ENCODE peak calls at places on chromosomes 13 and 19, in four cellular contexts. One of them, this sample, is unnamed.

GRCh38 chr13:25276748-25277147 is 10.5 kb downstream of the MTMR6 start:
- DNase-seq in heart left ventricle: no peak
- DNase-seq in sigmoid colon: no peak
- DNase-seq in GM12891: no peak
- DNase-seq in this sample: no peak

GRCh38 chr19:55600336-55601028 is 394 bp downstream of the ZNF524 start:
- DNase-seq in sigmoid colon: peak
- DNase-seq in heart left ventricle: peak
- DNase-seq in GM12891: peak
- DNase-seq in this sample: peak

GRCh38 chr19:38898788-38899446 is 501 bp downstream of the SIRT2 start:
- DNase-seq in heart left ventricle: no peak
- DNase-seq in sigmoid colon: no peak
- DNase-seq in GM12891: no peak
- DNase-seq in this sample: no peak

GRCh38 chr19:1769645-1769985 is 16.3 kb downstream of the ONECUT3 start:
- DNase-seq in heart left ventricle: no peak
- DNase-seq in sigmoid colon: no peak
- DNase-seq in GM12891: no peak
- DNase-seq in this sample: no peak

GRCh38 chr19:55133639-55134444 is 15.2 kb downstream of the TNNT1 start:
- DNase-seq in sigmoid colon: no peak
- DNase-seq in heart left ventricle: no peak
- DNase-seq in GM12891: no peak
- DNase-seq in this sample: no peak

GRCh38 chr19:3544742-3545668 is 6.0 kb downstream of the TEKTIP1 start:
- DNase-seq in sigmoid colon: peak
- DNase-seq in heart left ventricle: peak
- DNase-seq in GM12891: peak
- DNase-seq in this sample: peak

GRCh38 chr13:101915333-101915732 is 462.9 kb downstream of the ITGBL1 start:
- DNase-seq in GM12891: no peak
- DNase-seq in sigmoid colon: no peak
- DNase-seq in heart left ventricle: no peak
- DNase-seq in this sample: no peak

GRCh38 chr19:42424712-42425131 is 2.5 kb downstream of the LIPE start:
- DNase-seq in heart left ventricle: no peak
- DNase-seq in GM12891: no peak
- DNase-seq in sigmoid colon: peak
- DNase-seq in this sample: no peak

GRCh38 chr13:21849323-21849722 is 178.4 kb downstream of the FGF9 start:
- DNase-seq in sigmoid colon: no peak
- DNase-seq in GM12891: peak
- DNase-seq in heart left ventricle: no peak
- DNase-seq in this sample: peak

GRCh38 chr19:12783849-12784393 is 7.4 kb upstream of the JUNB start:
- DNase-seq in heart left ventricle: peak
- DNase-seq in GM12891: no peak
- DNase-seq in sigmoid colon: no peak
- DNase-seq in this sample: peak

GRCh38 chr19:2537544-2537943 is 61.6 kb downstream of the GADD45B start:
- DNase-seq in heart left ventricle: no peak
- DNase-seq in GM12891: no peak
- DNase-seq in sigmoid colon: no peak
- DNase-seq in this sample: no peak

GRCh38 chr13:38167164-38167822 is 182.4 kb upstream of the UFM1 start:
- DNase-seq in sigmoid colon: no peak
- DNase-seq in heart left ventricle: no peak
- DNase-seq in GM12891: no peak
- DNase-seq in this sample: no peak

GRCh38 chr13:76016799-76017198 is 380.7 kb downstream of the LMO7 start:
- DNase-seq in sigmoid colon: no peak
- DNase-seq in GM12891: peak
- DNase-seq in heart left ventricle: no peak
- DNase-seq in this sample: peak

GRCh38 chr13:111530137-111530536 is 209.7 kb downstream of the TEX29 start:
- DNase-seq in heart left ventricle: no peak
- DNase-seq in sigmoid colon: no peak
- DNase-seq in GM12891: no peak
- DNase-seq in this sample: no peak

GRCh38 chr19:34732548-34733255 is 1.3 kb upstream of the ZNF181 start:
- DNase-seq in heart left ventricle: no peak
- DNase-seq in sigmoid colon: no peak
- DNase-seq in GM12891: no peak
- DNase-seq in this sample: no peak

GRCh38 chr13:50800091-50800739 is 43.3 kb downstream of the DLEU7 start:
- DNase-seq in sigmoid colon: no peak
- DNase-seq in heart left ventricle: no peak
- DNase-seq in GM12891: no peak
- DNase-seq in this sample: no peak

GRCh38 chr19:7871280-7871529 is 3.0 kb downstream of the PRR36 start:
- DNase-seq in sigmoid colon: no peak
- DNase-seq in heart left ventricle: no peak
- DNase-seq in GM12891: no peak
- DNase-seq in this sample: no peak

GRCh38 chr13:111204438-111205177 is 89.5 kb downstream of the ARHGEF7 start:
- DNase-seq in sigmoid colon: peak
- DNase-seq in heart left ventricle: peak
- DNase-seq in GM12891: no peak
- DNase-seq in this sample: peak

GRCh38 chr13:90445179-90445578 is 902.3 kb upstream of the MIR17HG start:
- DNase-seq in sigmoid colon: no peak
- DNase-seq in heart left ventricle: no peak
- DNase-seq in GM12891: no peak
- DNase-seq in this sample: no peak

GRCh38 chr13:106566682-106567420 is 1.1 kb downstream of the ARGLU1 start:
- DNase-seq in GM12891: peak
- DNase-seq in sigmoid colon: peak
- DNase-seq in heart left ventricle: peak
- DNase-seq in this sample: peak

GRCh38 chr13:105139048-105139379 is 1396.4 kb downstream of the EFNB2 start:
- DNase-seq in GM12891: peak
- DNase-seq in heart left ventricle: no peak
- DNase-seq in sigmoid colon: no peak
- DNase-seq in this sample: peak

GRCh38 chr13:51995677-51996551 is 15.3 kb downstream of the ATP7B start:
- DNase-seq in sigmoid colon: no peak
- DNase-seq in GM12891: no peak
- DNase-seq in heart left ventricle: peak
- DNase-seq in this sample: peak

GRCh38 chr19:32289566-32290210 is 55.7 kb upstream of the ZNF507 start:
- DNase-seq in GM12891: no peak
- DNase-seq in heart left ventricle: no peak
- DNase-seq in sigmoid colon: no peak
- DNase-seq in this sample: no peak

GRCh38 chr19:58330458-58330857 is 3.7 kb downstream of the ZSCAN22 start:
- DNase-seq in GM12891: no peak
- DNase-seq in heart left ventricle: no peak
- DNase-seq in sigmoid colon: no peak
- DNase-seq in this sample: no peak

GRCh38 chr13:110687736-110688135 is 18.2 kb downstream of the CARS2 start:
- DNase-seq in sigmoid colon: no peak
- DNase-seq in GM12891: no peak
- DNase-seq in heart left ventricle: no peak
- DNase-seq in this sample: no peak

GRCh38 chr13:113584870-113585671 is 518 bp downstream of the TFDP1 start:
- DNase-seq in GM12891: peak
- DNase-seq in heart left ventricle: peak
- DNase-seq in sigmoid colon: peak
- DNase-seq in this sample: peak

GRCh38 chr19:1074512-1075283 is 7.7 kb downstream of the ARHGAP45 start:
- DNase-seq in GM12891: peak
- DNase-seq in sigmoid colon: peak
- DNase-seq in heart left ventricle: peak
- DNase-seq in this sample: peak

GRCh38 chr13:33052446-33052845 is 36.2 kb downstream of the KL start:
- DNase-seq in heart left ventricle: no peak
- DNase-seq in sigmoid colon: no peak
- DNase-seq in GM12891: no peak
- DNase-seq in this sample: no peak

DNA sequence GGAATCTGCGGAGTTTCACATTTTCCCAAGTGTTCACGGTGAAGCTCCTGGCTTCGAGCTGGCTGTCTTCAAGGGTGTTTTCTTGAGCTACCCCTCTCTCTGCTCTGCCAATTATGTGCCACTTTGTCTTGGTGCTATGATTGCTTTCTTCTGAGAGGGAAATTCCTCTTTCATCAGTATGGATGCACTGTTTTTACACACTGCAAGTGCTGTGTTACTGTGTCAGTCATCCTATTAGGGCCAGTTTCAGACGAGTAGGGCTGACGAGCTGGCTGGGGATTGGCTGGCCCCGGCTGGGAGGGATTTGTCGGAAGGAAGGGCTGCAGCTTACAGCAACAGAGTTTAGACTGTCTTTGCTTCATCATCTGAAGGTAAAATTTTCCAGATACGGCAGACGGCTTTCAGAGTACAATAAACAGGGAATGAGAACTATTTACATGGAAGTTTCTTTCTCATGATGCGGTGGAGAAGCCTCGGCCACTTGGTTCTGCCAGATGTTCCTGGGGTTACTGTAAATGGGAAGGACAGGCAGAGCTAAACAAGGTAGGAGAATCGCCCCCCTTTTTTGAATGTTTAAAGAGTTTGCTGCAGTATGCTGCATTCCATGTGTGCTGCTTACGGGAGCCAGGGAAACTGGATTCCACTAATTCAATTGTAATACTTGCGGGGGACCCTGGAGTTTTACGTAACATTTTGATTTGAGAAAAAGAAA is at the start of gene MBNL2:
- DNase-seq in sigmoid colon: peak
- DNase-seq in heart left ventricle: peak
- DNase-seq in GM12891: peak
- DNase-seq in this sample: peak
- TF ChIP-seq POLR2A in sigmoid colon: peak
- TF ChIP-seq POLR2A in heart left ventricle: no peak
- TF ChIP-seq POLR2A in GM12891: peak
- TF ChIP-seq POLR2A in this sample: peak

GRCh38 chr19:14418743-14419037 is 451 bp downstream of the DDX39A start:
- DNase-seq in sigmoid colon: no peak
- DNase-seq in heart left ventricle: no peak
- DNase-seq in GM12891: no peak
- DNase-seq in this sample: no peak
- TF ChIP-seq POLR2A in sigmoid colon: no peak
- TF ChIP-seq POLR2A in heart left ventricle: no peak
- TF ChIP-seq POLR2A in GM12891: no peak
- TF ChIP-seq POLR2A in this sample: no peak

DNA sequence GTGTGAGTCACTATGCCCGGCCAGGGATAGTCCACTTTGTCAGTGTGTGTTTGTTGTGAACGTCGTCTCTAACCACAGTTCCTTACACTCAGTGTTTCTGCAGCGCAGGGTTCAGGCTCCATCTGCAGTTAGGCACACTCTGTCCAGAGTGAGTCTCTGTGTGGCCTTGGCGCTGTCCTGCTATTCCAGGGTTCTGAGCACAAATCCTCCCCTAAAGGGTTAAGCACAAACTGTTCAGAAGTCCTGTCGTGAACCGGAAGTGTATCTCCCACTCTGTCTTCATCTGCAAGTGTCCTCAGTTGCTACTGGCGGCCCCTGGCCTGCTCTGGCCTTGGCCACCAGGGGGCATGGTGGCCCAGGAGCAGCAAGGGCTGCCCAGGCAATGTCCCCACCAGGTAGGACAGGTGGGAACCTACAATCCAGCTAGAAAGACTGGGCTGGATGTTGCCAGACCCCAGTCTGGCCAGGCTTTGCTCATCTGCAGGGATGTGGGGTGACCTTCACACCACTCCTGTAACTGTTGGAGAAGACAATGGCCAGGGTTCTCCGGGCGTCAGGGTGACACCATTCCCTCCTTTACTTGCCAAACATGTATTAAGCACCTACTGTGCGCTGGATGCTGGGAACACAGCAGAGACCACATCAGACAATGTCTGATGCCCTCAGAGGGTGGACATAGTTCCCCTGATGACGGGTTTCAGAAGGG is 38.6 kb upstream of the GATAD2A start:
- DNase-seq in heart left ventricle: peak
- DNase-seq in GM12891: no peak
- DNase-seq in sigmoid colon: no peak
- DNase-seq in this sample: peak
- TF ChIP-seq POLR2A in heart left ventricle: no peak
- TF ChIP-seq POLR2A in GM12891: no peak
- TF ChIP-seq POLR2A in sigmoid colon: no peak
- TF ChIP-seq POLR2A in this sample: no peak

GRCh38 chr13:45335397-45336024 is 5.5 kb downstream of the TPT1 start:
- DNase-seq in sigmoid colon: no peak
- DNase-seq in GM12891: no peak
- DNase-seq in heart left ventricle: no peak
- DNase-seq in this sample: peak

GRCh38 chr13:45336025-45336800 is 4.8 kb downstream of the TPT1 start:
- DNase-seq in GM12891: no peak
- DNase-seq in heart left ventricle: no peak
- DNase-seq in sigmoid colon: no peak
- DNase-seq in this sample: no peak

GRCh38 chr13:45337803-45338202 is 3.2 kb downstream of the TPT1 start:
- DNase-seq in sigmoid colon: no peak
- DNase-seq in heart left ventricle: no peak
- DNase-seq in GM12891: no peak
- DNase-seq in this sample: no peak

GRCh38 chr13:45339399-45339798 is 1.6 kb downstream of the TPT1 start:
- DNase-seq in sigmoid colon: no peak
- DNase-seq in heart left ventricle: no peak
- DNase-seq in GM12891: no peak
- DNase-seq in this sample: no peak

DNA sequence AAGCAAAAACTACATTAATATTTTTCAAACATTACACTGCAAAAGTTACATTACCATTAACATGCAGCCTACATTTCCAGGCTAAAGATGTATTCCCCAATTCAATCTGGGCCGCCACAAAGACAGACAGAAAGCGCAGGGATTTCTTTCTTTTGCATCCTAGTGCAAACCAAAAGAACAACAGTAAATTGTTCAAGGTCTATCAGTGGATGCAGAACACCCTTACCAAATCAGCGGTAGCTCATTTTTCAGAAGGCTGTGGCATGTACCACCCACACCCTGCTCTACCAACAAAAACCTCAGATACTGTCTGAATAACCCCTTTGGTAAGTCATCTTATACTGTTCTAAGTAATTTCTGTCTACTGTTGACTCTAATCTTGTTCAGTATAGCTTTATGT is 3.6 kb downstream of the TPT1 start:
- DNase-seq in heart left ventricle: no peak
- DNase-seq in sigmoid colon: no peak
- DNase-seq in GM12891: no peak
- DNase-seq in this sample: no peak
- TF ChIP-seq POLR2A in heart left ventricle: no peak
- TF ChIP-seq POLR2A in sigmoid colon: no peak
- TF ChIP-seq POLR2A in GM12891: no peak
- TF ChIP-seq POLR2A in this sample: no peak